ENCODE peak calls at places on chromosome 2, in seven cellular contexts. U, B, X, A, S, D and I are unnamed samples.

GRCh38 chr2:43087413-43087812 is 139.0 kb downstream of the ZFP36L2 start:
- DNase-seq in U (no peak), B (no peak), X (no peak), A (no peak), S (no peak), D (no peak), I (no peak)

GRCh38 chr2:36366491-36367120 is 11.0 kb downstream of the CRIM1 start:
- DNase-seq in U (no peak), B (no peak), X (no peak), A (no peak), S (no peak), D (no peak), I (no peak)

GRCh38 chr2:225479386-225479785 is 79.9 kb downstream of the NYAP2 start:
- DNase-seq in U (no peak), B (no peak), X (no peak), A (no peak), S (no peak), D (no peak), I (no peak)

GRCh38 chr2:118747066-118747465 is 100.4 kb downstream of the EN1 start:
- DNase-seq in U (no peak), B (no peak), X (no peak), A (no peak), S (no peak), D (no peak), I (no peak)

GRCh38 chr2:73920577-73921545 is 5.8 kb upstream of the DGUOK start:
- DNase-seq in U (peak), B (peak), X (no peak), A (peak), S (peak), D (no peak), I (no peak)

GRCh38 chr2:135791418-135792190 is 45.4 kb downstream of the LCT start:
- DNase-seq in U (no peak), B (peak), X (peak), A (no peak), S (no peak), D (no peak), I (no peak)

GRCh38 chr2:42025151-42025582 is 22.7 kb upstream of the PKDCC start:
- DNase-seq in U (peak), B (peak), X (no peak), A (no peak), S (no peak), D (no peak), I (no peak)

GRCh38 chr2:159516241-159516758 is 100.0 kb downstream of the BAZ2B start:
- DNase-seq in U (no peak), B (peak), X (no peak), A (peak), S (peak), D (no peak), I (no peak)

GRCh38 chr2:28695245-28695647 is 56.4 kb upstream of the PPP1CB start:
- DNase-seq in U (no peak), B (no peak), X (no peak), A (no peak), S (peak), D (no peak), I (no peak)

GRCh38 chr2:215911686-215912085 is 101.7 kb downstream of the MREG start:
- DNase-seq in U (no peak), B (no peak), X (no peak), A (no peak), S (no peak), D (no peak), I (no peak)

GRCh38 chr2:46351388-46352141 is 54.4 kb downstream of the EPAS1 start:
- DNase-seq in U (peak), B (no peak), X (no peak), A (no peak), S (no peak), D (no peak), I (no peak)

GRCh38 chr2:26915316-26915715 is 55.1 kb upstream of the MAPRE3 start:
- DNase-seq in U (no peak), B (no peak), X (no peak), A (no peak), S (no peak), D (no peak), I (no peak)

GRCh38 chr2:240472078-240472790 is 36.8 kb downstream of the GPC1 start:
- DNase-seq in U (no peak), B (no peak), X (no peak), A (no peak), S (no peak), D (no peak), I (no peak)

GRCh38 chr2:126527836-126528490 is 128.0 kb upstream of the GYPC start:
- DNase-seq in U (peak), B (peak), X (no peak), A (peak), S (peak), D (no peak), I (peak)

GRCh38 chr2:167181674-167182073 is 293.4 kb downstream of the XIRP2 start:
- DNase-seq in U (no peak), B (no peak), X (no peak), A (no peak), S (no peak), D (no peak), I (no peak)

GRCh38 chr2:110114007-110114591 is 1.5 kb downstream of the MALL start:
- DNase-seq in U (peak), B (peak), X (no peak), A (no peak), S (no peak), D (no peak), I (no peak)

GRCh38 chr2:169360984-169361705 is 1.2 kb downstream of the LRP2 start:
- DNase-seq in U (no peak), B (peak), X (no peak), A (no peak), S (peak), D (no peak), I (no peak)
- H3K4me3 ChIP-seq in U (peak), B (peak), X (peak), A (no peak), S (peak), D (peak), I (peak)

GRCh38 chr2:107195631-107196030 is 309.7 kb upstream of the ST6GAL2 start:
- DNase-seq in U (no peak), B (no peak), X (no peak), A (no peak), S (no peak), D (no peak), I (no peak)
- TF ChIP-seq CTCF in U (no peak), B (no peak), X (no peak), A (no peak), S (no peak), D (no peak), I (no peak)

GRCh38 chr2:172431993-172432392 is 4.6 kb downstream of the ITGA6 start:
- DNase-seq in U (no peak), B (no peak), X (no peak), A (no peak), S (no peak), D (no peak), I (no peak)

GRCh38 chr2:172433169-172433568 is 5.8 kb downstream of the ITGA6 start:
- DNase-seq in U (no peak), B (no peak), X (no peak), A (no peak), S (no peak), D (no peak), I (no peak)

GRCh38 chr2:172430027-172430426 is 2.6 kb downstream of the ITGA6 start:
- DNase-seq in U (no peak), B (no peak), X (no peak), A (no peak), S (no peak), D (no peak), I (no peak)

GRCh38 chr2:172430671-172431070 is 3.3 kb downstream of the ITGA6 start:
- DNase-seq in U (no peak), B (no peak), X (peak), A (no peak), S (no peak), D (no peak), I (no peak)

DNA sequence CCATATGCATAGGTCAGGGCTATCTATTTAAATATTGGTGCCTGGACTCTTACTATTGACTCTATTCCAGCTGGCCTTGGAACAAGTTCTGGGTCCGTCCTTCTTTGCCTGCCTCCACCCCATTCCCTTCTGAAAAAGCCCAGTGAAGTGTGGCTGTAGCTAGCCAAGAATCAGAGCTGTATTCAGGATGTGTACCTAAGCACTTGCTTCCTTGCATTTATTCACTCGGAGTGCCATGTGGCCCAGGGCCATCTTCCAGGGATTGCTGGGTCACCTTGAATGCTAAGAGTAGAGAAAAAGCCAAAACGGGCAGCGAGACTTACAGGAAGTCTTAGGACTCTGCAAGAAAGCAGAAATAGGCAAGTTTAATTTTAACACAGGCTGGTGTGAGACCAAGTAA is 4.0 kb downstream of the ITGA6 start:
- DNase-seq in U (no peak), B (no peak), X (no peak), A (no peak), S (no peak), D (no peak), I (no peak)
- H3K4me3 ChIP-seq in U (peak), B (no peak), X (no peak), A (no peak), S (no peak), D (no peak), I (no peak)

GRCh38 chr2:99190548-99190947 is 9.6 kb downstream of the MRPL30 start:
- DNase-seq in U (no peak), B (no peak), X (no peak), A (no peak), S (no peak), D (no peak), I (no peak)
- TF ChIP-seq CTCF in U (no peak), B (no peak), X (no peak), A (peak), S (peak), D (no peak), I (no peak)

GRCh38 chr2:120365236-120365793 is 19.4 kb downstream of the INHBB start:
- DNase-seq in U (peak), B (no peak), X (no peak), A (no peak), S (no peak), D (no peak), I (no peak)
- H3K4me3 ChIP-seq in U (no peak), B (no peak), X (no peak), A (no peak), S (no peak), D (no peak), I (no peak)